ENCODE peak calls at places on chromosomes 16 and 17, in eight cellular contexts. V, S, K, Q, R, O, C and E are unnamed samples.

GRCh38 chr16:32116080-32116479 is 137.0 kb upstream of the TP53TG3D start:
- DNase-seq in V (no peak), S (no peak), K (peak), Q (peak), R (no peak), O (no peak), C (no peak), E (no peak)

GRCh38 chr16:87636050-87636684 is 33.9 kb downstream of the JPH3 start:
- DNase-seq in V (peak), S (peak), K (peak), Q (no peak), R (peak), O (peak), C (peak), E (peak)

GRCh38 chr17:38918129-38918913 is 7.1 kb upstream of the LASP1NB start:
- DNase-seq in V (no peak), S (no peak), K (no peak), Q (no peak), R (no peak), O (no peak), C (no peak), E (no peak)

GRCh38 chr17:9905902-9906301 is 831 bp upstream of the RCVRN start:
- DNase-seq in V (no peak), S (peak), K (peak), Q (no peak), R (no peak), O (no peak), C (peak), E (no peak)

GRCh38 chr16:22352119-22352518 is 22.3 kb downstream of the CDR2 start:
- DNase-seq in V (no peak), S (no peak), K (no peak), Q (no peak), R (no peak), O (no peak), C (no peak), E (no peak)

GRCh38 chr17:40480501-40481003 is 20.9 kb downstream of the TNS4 start:
- DNase-seq in V (no peak), S (no peak), K (peak), Q (no peak), R (peak), O (peak), C (peak), E (peak)

GRCh38 chr16:67299269-67299668 is 19.9 kb downstream of the PLEKHG4 start:
- DNase-seq in V (no peak), S (no peak), K (no peak), Q (no peak), R (no peak), O (no peak), C (no peak), E (no peak)

GRCh38 chr16:73060948-73061495 is 13.1 kb upstream of the ZFHX3 start:
- DNase-seq in V (no peak), S (no peak), K (no peak), Q (no peak), R (no peak), O (no peak), C (no peak), E (no peak)

GRCh38 chr17:59756236-59756818 is 48.9 kb downstream of the VMP1 start:
- DNase-seq in V (peak), S (peak), K (no peak), Q (no peak), R (no peak), O (no peak), C (peak), E (no peak)

GRCh38 chr17:40112191-40112590 is 9.6 kb upstream of the MSL1 start:
- DNase-seq in V (no peak), S (no peak), K (no peak), Q (no peak), R (no peak), O (no peak), C (no peak), E (no peak)

GRCh38 chr17:867896-868489 is 85.8 kb downstream of the MRM3 start:
- DNase-seq in V (no peak), S (no peak), K (no peak), Q (no peak), R (no peak), O (no peak), C (no peak), E (no peak)

GRCh38 chr16:86929149-86929871 is 351.0 kb downstream of the FOXL1 start:
- DNase-seq in V (no peak), S (peak), K (peak), Q (no peak), R (no peak), O (no peak), C (no peak), E (no peak)

GRCh38 chr17:39755550-39756375 is 18.0 kb downstream of the GRB7 start:
- DNase-seq in V (no peak), S (no peak), K (no peak), Q (no peak), R (peak), O (peak), C (no peak), E (peak)

GRCh38 chr16:14329727-14330363 is 258.7 kb downstream of the MRTFB start:
- DNase-seq in V (no peak), S (no peak), K (no peak), Q (no peak), R (no peak), O (no peak), C (no peak), E (no peak)